ENCODE peak calls at places on chromosomes 5 and 9, in nine cellular contexts. One of them, this sample, is unnamed.

GRCh38 chr5:56270058-56270457 is 36.9 kb upstream of the ANKRD55 start:
- DNase-seq in sigmoid colon: no peak
- DNase-seq in H1: no peak
- DNase-seq in IMR-90: no peak
- DNase-seq in HCT116: no peak
- DNase-seq in transverse colon: no peak
- DNase-seq in right lobe of liver: no peak
- DNase-seq in A549: no peak
- DNase-seq in erythroblast: peak
- DNase-seq in this sample: no peak

GRCh38 chr9:125744616-125745387 is 2.4 kb upstream of the PBX3 start:
- DNase-seq in transverse colon: no peak
- DNase-seq in HCT116: no peak
- DNase-seq in sigmoid colon: no peak
- DNase-seq in erythroblast: no peak
- DNase-seq in H1: no peak
- DNase-seq in A549: no peak
- DNase-seq in IMR-90: peak
- DNase-seq in right lobe of liver: no peak
- DNase-seq in this sample: peak

GRCh38 chr5:77906806-77907205 is 130.7 kb upstream of the TBCA start:
- DNase-seq in A549: no peak
- DNase-seq in erythroblast: no peak
- DNase-seq in H1: no peak
- DNase-seq in transverse colon: no peak
- DNase-seq in HCT116: no peak
- DNase-seq in sigmoid colon: no peak
- DNase-seq in right lobe of liver: no peak
- DNase-seq in IMR-90: peak
- DNase-seq in this sample: no peak

GRCh38 chr9:79858509-79858908 is 286.7 kb downstream of the TLE4 start:
- DNase-seq in sigmoid colon: no peak
- DNase-seq in erythroblast: no peak
- DNase-seq in A549: peak
- DNase-seq in transverse colon: no peak
- DNase-seq in right lobe of liver: no peak
- DNase-seq in IMR-90: peak
- DNase-seq in H1: no peak
- DNase-seq in HCT116: no peak
- DNase-seq in this sample: peak

GRCh38 chr5:148574167-148574566 is 80.2 kb downstream of the HTR4 start:
- DNase-seq in H1: no peak
- DNase-seq in erythroblast: no peak
- DNase-seq in IMR-90: no peak
- DNase-seq in HCT116: no peak
- DNase-seq in right lobe of liver: no peak
- DNase-seq in transverse colon: no peak
- DNase-seq in sigmoid colon: no peak
- DNase-seq in A549: no peak
- DNase-seq in this sample: no peak

GRCh38 chr5:4204616-4205151 is 609.1 kb downstream of the IRX1 start:
- DNase-seq in sigmoid colon: no peak
- DNase-seq in H1: no peak
- DNase-seq in right lobe of liver: no peak
- DNase-seq in A549: no peak
- DNase-seq in IMR-90: no peak
- DNase-seq in erythroblast: no peak
- DNase-seq in transverse colon: no peak
- DNase-seq in HCT116: no peak
- DNase-seq in this sample: no peak

GRCh38 chr9:37004424-37004935 is 29.6 kb downstream of the PAX5 start:
- DNase-seq in erythroblast: no peak
- DNase-seq in transverse colon: no peak
- DNase-seq in sigmoid colon: no peak
- DNase-seq in IMR-90: no peak
- DNase-seq in A549: no peak
- DNase-seq in HCT116: no peak
- DNase-seq in H1: no peak
- DNase-seq in right lobe of liver: no peak
- DNase-seq in this sample: no peak

GRCh38 chr9:28443461-28443860 is 870.2 kb upstream of the C9orf72 start:
- DNase-seq in HCT116: no peak
- DNase-seq in transverse colon: no peak
- DNase-seq in IMR-90: no peak
- DNase-seq in H1: no peak
- DNase-seq in right lobe of liver: no peak
- DNase-seq in A549: no peak
- DNase-seq in erythroblast: no peak
- DNase-seq in sigmoid colon: no peak
- DNase-seq in this sample: no peak

GRCh38 chr9:83061036-83061435 is 1.9 kb downstream of the RASEF start:
- DNase-seq in sigmoid colon: no peak
- DNase-seq in transverse colon: peak
- DNase-seq in erythroblast: no peak
- DNase-seq in IMR-90: peak
- DNase-seq in HCT116: no peak
- DNase-seq in H1: no peak
- DNase-seq in right lobe of liver: no peak
- DNase-seq in A549: peak
- DNase-seq in this sample: no peak

GRCh38 chr5:32206053-32206452 is 31.9 kb upstream of the GOLPH3 start:
- DNase-seq in A549: no peak
- DNase-seq in H1: no peak
- DNase-seq in IMR-90: no peak
- DNase-seq in sigmoid colon: no peak
- DNase-seq in transverse colon: no peak
- DNase-seq in right lobe of liver: no peak
- DNase-seq in erythroblast: no peak
- DNase-seq in HCT116: no peak
- DNase-seq in this sample: no peak

GRCh38 chr9:116344416-116344815 is 190.8 kb downstream of the PAPPA start:
- DNase-seq in sigmoid colon: no peak
- DNase-seq in right lobe of liver: no peak
- DNase-seq in H1: no peak
- DNase-seq in transverse colon: no peak
- DNase-seq in HCT116: no peak
- DNase-seq in A549: no peak
- DNase-seq in erythroblast: no peak
- DNase-seq in IMR-90: no peak
- DNase-seq in this sample: no peak

GRCh38 chr5:154166901-154167791 is 23.4 kb upstream of the GALNT10 start:
- DNase-seq in HCT116: no peak
- DNase-seq in right lobe of liver: no peak
- DNase-seq in transverse colon: no peak
- DNase-seq in erythroblast: no peak
- DNase-seq in A549: no peak
- DNase-seq in sigmoid colon: no peak
- DNase-seq in H1: no peak
- DNase-seq in IMR-90: no peak
- DNase-seq in this sample: no peak

GRCh38 chr9:16873131-16873787 is 2.8 kb upstream of the BNC2 start:
- DNase-seq in erythroblast: no peak
- DNase-seq in IMR-90: peak
- DNase-seq in transverse colon: no peak
- DNase-seq in H1: no peak
- DNase-seq in HCT116: no peak
- DNase-seq in sigmoid colon: no peak
- DNase-seq in right lobe of liver: no peak
- DNase-seq in A549: no peak
- DNase-seq in this sample: no peak

DNA sequence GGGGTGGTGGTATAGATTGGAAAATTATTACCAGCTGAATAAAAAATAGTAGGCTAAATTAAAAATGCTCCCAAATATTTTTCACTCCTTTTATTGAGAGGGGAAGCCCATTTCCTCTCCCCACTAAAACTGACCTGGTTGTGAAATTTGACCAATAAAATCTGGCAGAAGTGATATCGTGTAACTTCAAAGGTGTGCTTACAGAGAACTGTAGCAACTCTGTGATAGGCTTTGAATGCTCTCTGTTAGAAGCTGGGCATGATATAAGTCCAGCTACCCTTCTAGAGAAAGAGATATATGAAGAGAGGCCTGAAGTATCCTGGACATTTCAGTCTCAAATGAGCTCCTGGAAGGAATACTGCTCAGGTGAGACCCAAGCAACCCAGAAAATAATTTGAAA is 10.2 kb upstream of the RFK start:
- DNase-seq in HCT116: no peak
- DNase-seq in IMR-90: no peak
- DNase-seq in transverse colon: no peak
- DNase-seq in H1: no peak
- DNase-seq in erythroblast: no peak
- DNase-seq in right lobe of liver: no peak
- DNase-seq in A549: no peak
- DNase-seq in sigmoid colon: no peak
- DNase-seq in this sample: no peak
- TF ChIP-seq POLR2A in HCT116: no peak
- TF ChIP-seq POLR2A in IMR-90: no peak
- TF ChIP-seq POLR2A in transverse colon: no peak
- TF ChIP-seq POLR2A in H1: no peak
- TF ChIP-seq POLR2A in erythroblast: no peak
- TF ChIP-seq POLR2A in right lobe of liver: no peak
- TF ChIP-seq POLR2A in A549: no peak
- TF ChIP-seq POLR2A in sigmoid colon: no peak
- TF ChIP-seq POLR2A in this sample: no peak

GRCh38 chr5:95988877-95989276 is 27.2 kb upstream of the ELL2 start:
- DNase-seq in sigmoid colon: no peak
- DNase-seq in transverse colon: no peak
- DNase-seq in A549: no peak
- DNase-seq in IMR-90: no peak
- DNase-seq in right lobe of liver: no peak
- DNase-seq in HCT116: no peak
- DNase-seq in erythroblast: no peak
- DNase-seq in H1: no peak
- DNase-seq in this sample: no peak

GRCh38 chr5:95988094-95988493 is 26.4 kb upstream of the ELL2 start:
- DNase-seq in erythroblast: no peak
- DNase-seq in transverse colon: no peak
- DNase-seq in right lobe of liver: no peak
- DNase-seq in HCT116: no peak
- DNase-seq in IMR-90: no peak
- DNase-seq in A549: no peak
- DNase-seq in H1: no peak
- DNase-seq in sigmoid colon: no peak
- DNase-seq in this sample: no peak

GRCh38 chr5:95985249-95985648 is 23.6 kb upstream of the ELL2 start:
- DNase-seq in H1: no peak
- DNase-seq in transverse colon: no peak
- DNase-seq in IMR-90: no peak
- DNase-seq in sigmoid colon: no peak
- DNase-seq in A549: no peak
- DNase-seq in right lobe of liver: no peak
- DNase-seq in erythroblast: no peak
- DNase-seq in HCT116: no peak
- DNase-seq in this sample: no peak

GRCh38 chr5:95986001-95986400 is 24.4 kb upstream of the ELL2 start:
- DNase-seq in transverse colon: no peak
- DNase-seq in A549: no peak
- DNase-seq in erythroblast: no peak
- DNase-seq in sigmoid colon: no peak
- DNase-seq in H1: no peak
- DNase-seq in HCT116: no peak
- DNase-seq in IMR-90: peak
- DNase-seq in right lobe of liver: no peak
- DNase-seq in this sample: no peak

DNA sequence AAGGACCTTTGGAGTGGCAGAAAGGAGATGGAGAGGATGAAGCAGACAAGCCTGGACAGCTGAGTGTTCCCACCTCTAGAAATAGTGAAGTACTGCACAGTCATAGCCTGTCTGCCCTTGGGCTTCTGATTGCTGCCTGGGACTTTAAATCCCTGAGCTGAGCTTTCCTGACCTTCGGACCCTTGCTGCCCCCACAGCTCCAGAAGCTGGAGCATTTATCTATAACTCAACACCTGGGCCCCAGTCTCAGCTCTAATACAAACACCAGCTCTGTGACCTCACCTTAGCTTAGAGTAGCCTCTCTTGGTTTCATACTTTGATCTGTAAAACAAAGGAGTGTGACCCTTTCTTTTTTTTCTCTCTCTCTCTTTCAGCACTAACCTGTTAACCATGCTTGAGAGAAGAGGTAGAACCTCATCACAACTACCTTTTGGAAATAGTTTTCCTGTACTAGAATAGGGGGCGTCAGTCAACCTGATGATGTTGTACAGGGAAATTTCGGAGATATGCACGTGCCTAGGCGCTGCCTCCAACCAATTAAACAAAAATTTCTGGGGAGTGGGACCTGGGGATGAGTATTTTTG is 25.4 kb upstream of the ELL2 start:
- DNase-seq in IMR-90: no peak
- DNase-seq in right lobe of liver: peak
- DNase-seq in HCT116: no peak
- DNase-seq in sigmoid colon: no peak
- DNase-seq in transverse colon: no peak
- DNase-seq in A549: no peak
- DNase-seq in erythroblast: no peak
- DNase-seq in H1: no peak
- DNase-seq in this sample: no peak
- TF ChIP-seq POLR2A in IMR-90: no peak
- TF ChIP-seq POLR2A in right lobe of liver: peak
- TF ChIP-seq POLR2A in HCT116: no peak
- TF ChIP-seq POLR2A in sigmoid colon: no peak
- TF ChIP-seq POLR2A in transverse colon: no peak
- TF ChIP-seq POLR2A in A549: no peak
- TF ChIP-seq POLR2A in erythroblast: no peak
- TF ChIP-seq POLR2A in H1: no peak
- TF ChIP-seq POLR2A in this sample: no peak

GRCh38 chr5:179251276-179251969 is 93.8 kb downstream of the ADAMTS2 start:
- DNase-seq in erythroblast: no peak
- DNase-seq in IMR-90: no peak
- DNase-seq in HCT116: no peak
- DNase-seq in transverse colon: no peak
- DNase-seq in sigmoid colon: peak
- DNase-seq in A549: no peak
- DNase-seq in H1: no peak
- DNase-seq in right lobe of liver: no peak
- DNase-seq in this sample: no peak
- TF ChIP-seq POLR2A in erythroblast: no peak
- TF ChIP-seq POLR2A in IMR-90: no peak
- TF ChIP-seq POLR2A in HCT116: no peak
- TF ChIP-seq POLR2A in transverse colon: no peak
- TF ChIP-seq POLR2A in sigmoid colon: no peak
- TF ChIP-seq POLR2A in A549: no peak
- TF ChIP-seq POLR2A in H1: no peak
- TF ChIP-seq POLR2A in right lobe of liver: no peak
- TF ChIP-seq POLR2A in this sample: no peak

DNA sequence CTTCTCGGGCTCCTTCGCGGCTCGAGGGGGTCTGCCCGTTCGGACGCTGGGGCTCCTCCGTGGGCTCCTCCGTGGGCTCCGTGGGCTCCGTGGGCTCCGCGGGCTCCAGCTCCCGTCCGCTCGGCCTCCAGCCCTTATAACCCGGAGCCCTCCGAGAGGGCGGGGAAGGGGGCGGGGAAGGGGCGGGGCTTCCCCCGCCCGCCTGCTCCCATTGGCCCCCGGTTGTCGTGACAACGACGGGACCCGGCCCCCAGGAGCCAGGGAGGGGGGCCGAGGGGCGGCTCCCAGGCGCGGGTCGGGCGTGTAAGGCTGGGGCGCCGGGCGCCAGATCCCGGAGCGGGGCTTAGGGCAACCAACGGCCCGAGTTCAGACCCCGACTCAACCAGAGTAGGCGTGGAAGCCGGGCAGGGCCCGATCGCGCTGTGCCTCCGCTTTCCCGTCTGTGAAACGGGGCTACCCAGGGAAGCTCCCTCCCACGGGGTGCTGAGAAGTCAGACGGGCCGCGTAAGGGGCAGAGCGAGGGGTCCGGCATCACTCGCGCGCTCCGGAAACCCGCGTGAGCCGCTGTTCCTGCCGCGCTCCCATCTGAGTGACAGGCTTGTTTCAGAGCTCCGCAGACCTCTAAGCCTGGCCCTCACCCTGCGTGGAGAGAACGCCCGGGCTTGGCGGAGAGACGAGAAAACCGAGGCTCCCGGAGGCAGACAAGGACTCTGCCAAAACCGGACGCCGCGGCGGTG is at the start of gene GFPT2:
- DNase-seq in IMR-90: peak
- DNase-seq in erythroblast: peak
- DNase-seq in sigmoid colon: peak
- DNase-seq in H1: peak
- DNase-seq in HCT116: no peak
- DNase-seq in transverse colon: peak
- DNase-seq in A549: peak
- DNase-seq in right lobe of liver: peak
- DNase-seq in this sample: peak
- TF ChIP-seq POLR2A in IMR-90: peak
- TF ChIP-seq POLR2A in erythroblast: no peak
- TF ChIP-seq POLR2A in sigmoid colon: no peak
- TF ChIP-seq POLR2A in H1: peak
- TF ChIP-seq POLR2A in HCT116: no peak
- TF ChIP-seq POLR2A in transverse colon: no peak
- TF ChIP-seq POLR2A in A549: peak
- TF ChIP-seq POLR2A in right lobe of liver: no peak
- TF ChIP-seq POLR2A in this sample: peak